ENCODE peak calls at places on chromosome 13, in eight cellular contexts. N is B cell, I is thoracic aorta, E is GM12864, C is sigmoid colon, M is brain microvascular endothelial cell, D is PC-3, T is breast epithelium. J is an unnamed sample.

GRCh38 chr13:70668293-70668692 is 560.0 kb upstream of the KLHL1 start:
- DNase-seq in N (no peak), I (no peak), E (no peak), C (no peak), M (no peak), D (peak; percentile 87), T (no peak), J (no peak)

GRCh38 chr13:109200556-109200955 is 571.1 kb downstream of the MYO16 start:
- DNase-seq in N (no peak), I (no peak), E (no peak), C (no peak), M (no peak), D (no peak), T (no peak), J (no peak)

GRCh38 chr13:89925107-89925506 is 1422.4 kb upstream of the MIR17HG start:
- DNase-seq in N (no peak), I (no peak), E (no peak), C (no peak), M (no peak), D (peak; percentile 53), T (no peak), J (no peak)

GRCh38 chr13:65913173-65913572 is 1317.0 kb downstream of the PCDH9 start:
- DNase-seq in N (no peak), I (no peak), E (no peak), C (no peak), M (peak; percentile 69), D (peak; percentile 83), T (no peak), J (no peak)

GRCh38 chr13:24684600-24684998 is 4.4 kb downstream of the ATP12A start:
- DNase-seq in N (no peak), I (no peak), E (no peak), C (no peak), M (no peak), D (no peak), T (no peak), J (no peak)

GRCh38 chr13:24713022-24713421 is 32.8 kb downstream of the ATP12A start:
- DNase-seq in N (no peak), I (no peak), E (no peak), C (no peak), M (no peak), D (no peak), T (no peak), J (no peak)

GRCh38 chr13:108609353-108609752 is 20.1 kb upstream of the MYO16 start:
- DNase-seq in N (no peak), I (no peak), E (no peak), C (no peak), M (no peak), D (peak; percentile 57), T (no peak), J (no peak)

GRCh38 chr13:67769987-67770341 is 539.8 kb upstream of the PCDH9 start:
- DNase-seq in N (no peak), I (no peak), E (no peak), C (no peak), M (no peak), D (no peak), T (no peak), J (no peak)

GRCh38 chr13:45314822-45315221 is 26.2 kb downstream of the TPT1 start:
- DNase-seq in N (no peak), I (no peak), E (no peak), C (no peak), M (no peak), D (no peak), T (no peak), J (no peak)

GRCh38 chr13:45315520-45316167 is 25.3 kb downstream of the TPT1 start:
- DNase-seq in N (no peak), I (no peak), E (no peak), C (no peak), M (no peak), D (no peak), T (no peak), J (no peak)

GRCh38 chr13:45316996-45317395 is 24.0 kb downstream of the TPT1 start:
- DNase-seq in N (no peak), I (no peak), E (no peak), C (no peak), M (no peak), D (no peak), T (no peak), J (no peak)

GRCh38 chr13:45321230-45321629 is 19.8 kb downstream of the TPT1 start:
- DNase-seq in N (no peak), I (no peak), E (no peak), C (no peak), M (no peak), D (no peak), T (no peak), J (no peak)

DNA sequence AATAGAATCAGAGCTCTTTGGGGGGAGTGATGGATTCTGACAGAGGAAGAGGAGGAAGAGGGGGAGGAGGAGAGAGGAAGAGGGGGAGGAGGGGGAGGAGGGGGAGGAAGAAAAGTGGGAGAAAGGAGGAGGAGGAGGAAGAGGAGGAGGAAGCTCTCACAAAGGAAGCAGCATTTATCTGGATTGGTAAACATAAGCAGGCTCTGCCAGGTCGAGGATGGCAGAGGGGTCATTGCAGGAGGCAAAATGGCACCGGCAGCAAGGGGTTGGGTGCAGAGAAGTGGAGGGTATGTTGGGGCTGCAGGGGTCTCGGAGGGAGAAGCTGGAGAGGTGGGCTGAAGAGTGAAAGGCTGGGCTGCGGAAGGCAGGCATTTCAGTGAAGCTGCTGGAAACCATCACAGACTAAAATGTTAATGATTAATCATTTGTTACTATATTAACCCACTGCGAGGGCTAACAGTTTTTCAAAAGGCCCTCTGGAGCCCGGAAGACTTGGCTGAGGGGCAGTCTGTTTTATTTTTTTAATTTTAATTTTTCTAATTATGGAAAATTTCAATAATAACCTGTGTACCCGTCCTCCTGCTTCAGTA is 24.7 kb downstream of the TPT1 start:
- DNase-seq in N (no peak), I (no peak), E (no peak), C (no peak), M (no peak), D (no peak), T (no peak), J (no peak)
- TF ChIP-seq CTCF in N (no peak), I (no peak), E (no peak), C (no peak), M (no peak), D (no peak), T (no peak), J (no peak)

GRCh38 chr13:111344471-111345191 is 24.2 kb downstream of the TEX29 start:
- DNase-seq in N (no peak), I (no peak), E (no peak), C (no peak), M (peak; percentile 12), D (peak; percentile 43), T (no peak), J (no peak)
- TF ChIP-seq CTCF in N (no peak), I (no peak), E (peak; percentile 28), C (no peak), M (peak; percentile 71), D (peak; percentile 32), T (no peak), J (no peak)

GRCh38 chr13:28318418-28318995 is 176.4 kb downstream of the FLT1 start:
- DNase-seq in N (no peak), I (no peak), E (no peak), C (no peak), M (no peak), D (no peak), T (no peak), J (no peak)
- TF ChIP-seq CTCF in N (no peak), I (no peak), E (no peak), C (no peak), M (no peak), D (no peak), T (no peak), J (no peak)

DNA sequence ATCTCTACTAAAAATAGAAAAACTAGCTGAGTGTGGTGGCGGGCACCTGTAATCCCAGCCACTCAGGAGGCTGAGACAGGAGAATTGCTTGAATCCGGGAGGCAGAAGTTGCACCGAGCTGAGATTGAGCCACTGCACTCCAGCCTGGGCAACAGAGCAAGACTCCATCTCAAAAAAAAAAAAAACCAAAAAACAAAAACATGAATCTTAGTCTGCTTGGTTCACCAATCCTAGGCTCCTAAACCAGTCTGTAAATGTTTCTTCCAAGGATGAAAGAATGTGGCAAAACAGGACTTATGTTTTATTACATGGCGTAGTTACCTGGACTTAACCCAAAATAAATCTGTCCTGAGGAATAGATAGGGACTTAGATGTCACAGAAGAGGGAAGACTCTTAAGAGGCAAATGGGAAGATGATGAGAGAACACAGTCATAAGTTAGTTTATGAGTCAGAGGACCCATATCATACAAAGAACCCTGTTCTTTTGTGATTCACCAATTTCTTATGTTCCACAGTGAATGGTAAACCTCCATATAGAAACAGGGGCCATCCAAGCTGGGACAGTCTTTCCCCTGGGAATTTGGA is 6.9 kb upstream of the FBXL3 start:
- DNase-seq in N (no peak), I (no peak), E (no peak), C (no peak), M (no peak), D (peak; percentile 82), T (no peak), J (no peak)
- TF ChIP-seq CTCF in N (no peak), I (no peak), E (no peak), C (no peak), M (no peak), D (no peak), T (no peak), J (no peak)

GRCh38 chr13:77492982-77493381 is 42.5 kb upstream of the SCEL start:
- DNase-seq in N (peak; percentile 37), I (no peak), E (no peak), C (no peak), M (peak; percentile 14), D (peak; percentile 69), T (no peak), J (no peak)
- TF ChIP-seq CTCF in N (peak; percentile 61), I (no peak), E (peak; percentile 60), C (no peak), M (peak; percentile 74), D (peak; percentile 82), T (no peak), J (no peak)

GRCh38 chr13:20121154-20121515 is 39.7 kb downstream of the GJA3 start:
- DNase-seq in N (no peak), I (no peak), E (no peak), C (no peak), M (no peak), D (peak; percentile 50), T (no peak), J (no peak)
- TF ChIP-seq CTCF in N (no peak), I (no peak), E (no peak), C (no peak), M (no peak), D (no peak), T (no peak), J (no peak)

DNA sequence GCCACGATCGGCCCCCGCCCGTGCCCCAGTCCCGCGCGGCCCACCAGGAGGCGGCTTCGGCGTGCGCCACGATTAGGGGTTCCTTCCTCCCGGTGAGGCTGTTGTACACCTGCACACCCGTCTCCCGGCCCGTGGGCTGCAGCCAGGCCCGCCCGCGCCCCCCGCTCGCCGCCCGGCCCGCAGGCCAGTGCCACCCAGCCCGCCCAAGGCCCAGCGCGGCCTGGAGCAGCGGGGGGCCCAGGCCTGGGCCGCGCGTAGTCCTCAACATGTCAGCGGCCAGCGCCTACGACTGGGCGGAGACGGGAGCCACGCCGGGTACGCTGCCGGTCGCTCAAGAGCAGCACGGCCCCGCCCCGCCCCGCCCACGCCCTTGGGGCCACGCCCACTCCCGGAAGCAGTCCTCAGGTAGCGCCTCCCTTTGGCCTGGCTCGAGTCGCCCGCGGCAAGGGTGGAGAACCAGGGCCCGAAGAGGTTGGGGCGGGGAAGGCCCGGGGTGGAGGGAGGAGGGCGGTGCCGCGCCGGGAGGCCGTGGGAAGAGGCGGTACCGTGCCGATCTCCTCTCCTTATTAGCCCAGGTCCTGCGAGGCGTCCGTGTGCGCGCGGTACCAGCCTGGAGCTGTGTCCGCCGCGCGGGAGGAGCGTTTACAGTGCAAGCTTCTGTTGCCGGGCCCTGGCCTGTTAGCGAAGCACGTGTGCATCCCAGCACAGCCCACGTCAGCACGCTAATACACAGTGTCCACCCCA is at the start of gene CARS2:
- DNase-seq in N (peak; percentile 100), I (peak; percentile 90), E (peak; percentile 83), C (peak; percentile 99), M (peak; percentile 93), D (peak; percentile 94), T (peak; percentile 98), J (peak; percentile 76)
- TF ChIP-seq CTCF in N (peak; percentile 40), I (no peak), E (no peak), C (peak; percentile 19), M (peak; percentile 16), D (no peak), T (no peak), J (no peak)

J was measured in natural killer cell.